ENCODE peak calls at places on chromosomes 3 and 15, in ten cellular contexts. One of them, this sample, is unnamed.

GRCh38 chr3:64295594-64295993 is 70.3 kb upstream of the PRICKLE2 start:
- DNase-seq in activated CD4-positive, alpha-beta T cell treated with anti-CD3 and anti-CD28 coated beads for 4 hours: no peak
- DNase-seq in substantia nigra: no peak
- DNase-seq in T-helper 2 cell: no peak
- DNase-seq in activated T-cell treated with anti-CD3 and anti-CD28 coated beads, Interleukin-2, amount 50 U/mL, for 72 hours: no peak
- DNase-seq in GDM1: no peak
- DNase-seq in progenitor cell of endocrine pancreas: no peak
- DNase-seq in right cardiac atrium: no peak
- DNase-seq in aorta: peak
- DNase-seq in NAMALWA: no peak
- DNase-seq in this sample: no peak

GRCh38 chr15:43487271-43487895 is 5.6 kb downstream of the TP53BP1 start:
- DNase-seq in activated CD4-positive, alpha-beta T cell treated with anti-CD3 and anti-CD28 coated beads for 4 hours: no peak
- DNase-seq in substantia nigra: no peak
- DNase-seq in T-helper 2 cell: no peak
- DNase-seq in activated T-cell treated with anti-CD3 and anti-CD28 coated beads, Interleukin-2, amount 50 U/mL, for 72 hours: no peak
- DNase-seq in GDM1: no peak
- DNase-seq in progenitor cell of endocrine pancreas: no peak
- DNase-seq in right cardiac atrium: no peak
- DNase-seq in aorta: no peak
- DNase-seq in NAMALWA: no peak
- DNase-seq in this sample: no peak

GRCh38 chr15:92118162-92118935 is 264.8 kb downstream of the SLCO3A1 start:
- DNase-seq in activated CD4-positive, alpha-beta T cell treated with anti-CD3 and anti-CD28 coated beads for 4 hours: no peak
- DNase-seq in substantia nigra: no peak
- DNase-seq in T-helper 2 cell: no peak
- DNase-seq in activated T-cell treated with anti-CD3 and anti-CD28 coated beads, Interleukin-2, amount 50 U/mL, for 72 hours: no peak
- DNase-seq in GDM1: no peak
- DNase-seq in progenitor cell of endocrine pancreas: no peak
- DNase-seq in right cardiac atrium: no peak
- DNase-seq in aorta: no peak
- DNase-seq in NAMALWA: no peak
- DNase-seq in this sample: no peak

GRCh38 chr3:129412542-129413198 is 15.8 kb downstream of the EFCAB12 start:
- DNase-seq in activated CD4-positive, alpha-beta T cell treated with anti-CD3 and anti-CD28 coated beads for 4 hours: no peak
- DNase-seq in substantia nigra: no peak
- DNase-seq in T-helper 2 cell: no peak
- DNase-seq in activated T-cell treated with anti-CD3 and anti-CD28 coated beads, Interleukin-2, amount 50 U/mL, for 72 hours: no peak
- DNase-seq in GDM1: no peak
- DNase-seq in progenitor cell of endocrine pancreas: no peak
- DNase-seq in right cardiac atrium: no peak
- DNase-seq in aorta: no peak
- DNase-seq in NAMALWA: no peak
- DNase-seq in this sample: no peak

GRCh38 chr3:143441772-143442171 is 322.2 kb downstream of the CHST2 start:
- DNase-seq in activated CD4-positive, alpha-beta T cell treated with anti-CD3 and anti-CD28 coated beads for 4 hours: no peak
- DNase-seq in substantia nigra: no peak
- DNase-seq in T-helper 2 cell: no peak
- DNase-seq in activated T-cell treated with anti-CD3 and anti-CD28 coated beads, Interleukin-2, amount 50 U/mL, for 72 hours: no peak
- DNase-seq in GDM1: no peak
- DNase-seq in progenitor cell of endocrine pancreas: no peak
- DNase-seq in right cardiac atrium: no peak
- DNase-seq in aorta: no peak
- DNase-seq in NAMALWA: no peak
- DNase-seq in this sample: no peak

GRCh38 chr3:10930641-10931040 is 61.9 kb upstream of the SLC6A1 start:
- DNase-seq in activated CD4-positive, alpha-beta T cell treated with anti-CD3 and anti-CD28 coated beads for 4 hours: no peak
- DNase-seq in substantia nigra: no peak
- DNase-seq in T-helper 2 cell: no peak
- DNase-seq in activated T-cell treated with anti-CD3 and anti-CD28 coated beads, Interleukin-2, amount 50 U/mL, for 72 hours: no peak
- DNase-seq in GDM1: no peak
- DNase-seq in progenitor cell of endocrine pancreas: no peak
- DNase-seq in right cardiac atrium: no peak
- DNase-seq in aorta: no peak
- DNase-seq in NAMALWA: no peak
- DNase-seq in this sample: no peak

GRCh38 chr3:157913751-157914150 is 192.5 kb downstream of the SHOX2 start:
- DNase-seq in activated CD4-positive, alpha-beta T cell treated with anti-CD3 and anti-CD28 coated beads for 4 hours: no peak
- DNase-seq in substantia nigra: no peak
- DNase-seq in T-helper 2 cell: no peak
- DNase-seq in activated T-cell treated with anti-CD3 and anti-CD28 coated beads, Interleukin-2, amount 50 U/mL, for 72 hours: no peak
- DNase-seq in GDM1: no peak
- DNase-seq in progenitor cell of endocrine pancreas: no peak
- DNase-seq in right cardiac atrium: no peak
- DNase-seq in aorta: no peak
- DNase-seq in NAMALWA: no peak
- DNase-seq in this sample: no peak

GRCh38 chr15:68252925-68253534 is 23.5 kb upstream of the CLN6 start:
- DNase-seq in activated CD4-positive, alpha-beta T cell treated with anti-CD3 and anti-CD28 coated beads for 4 hours: peak
- DNase-seq in substantia nigra: peak
- DNase-seq in T-helper 2 cell: no peak
- DNase-seq in activated T-cell treated with anti-CD3 and anti-CD28 coated beads, Interleukin-2, amount 50 U/mL, for 72 hours: peak
- DNase-seq in GDM1: peak
- DNase-seq in progenitor cell of endocrine pancreas: no peak
- DNase-seq in right cardiac atrium: no peak
- DNase-seq in aorta: no peak
- DNase-seq in NAMALWA: peak
- DNase-seq in this sample: no peak

GRCh38 chr3:180980612-180981011 is 8.9 kb downstream of the DNAJC19 start:
- DNase-seq in activated CD4-positive, alpha-beta T cell treated with anti-CD3 and anti-CD28 coated beads for 4 hours: no peak
- DNase-seq in substantia nigra: no peak
- DNase-seq in T-helper 2 cell: no peak
- DNase-seq in activated T-cell treated with anti-CD3 and anti-CD28 coated beads, Interleukin-2, amount 50 U/mL, for 72 hours: no peak
- DNase-seq in GDM1: no peak
- DNase-seq in progenitor cell of endocrine pancreas: no peak
- DNase-seq in right cardiac atrium: no peak
- DNase-seq in aorta: no peak
- DNase-seq in NAMALWA: no peak
- DNase-seq in this sample: no peak

GRCh38 chr3:37872413-37873160 is 10.9 kb downstream of the CTDSPL start:
- DNase-seq in activated CD4-positive, alpha-beta T cell treated with anti-CD3 and anti-CD28 coated beads for 4 hours: no peak
- DNase-seq in substantia nigra: no peak
- DNase-seq in T-helper 2 cell: no peak
- DNase-seq in activated T-cell treated with anti-CD3 and anti-CD28 coated beads, Interleukin-2, amount 50 U/mL, for 72 hours: no peak
- DNase-seq in GDM1: no peak
- DNase-seq in progenitor cell of endocrine pancreas: no peak
- DNase-seq in right cardiac atrium: no peak
- DNase-seq in aorta: no peak
- DNase-seq in NAMALWA: no peak
- DNase-seq in this sample: no peak

GRCh38 chr3:13563911-13564310 is 15.0 kb downstream of the FBLN2 start:
- DNase-seq in activated CD4-positive, alpha-beta T cell treated with anti-CD3 and anti-CD28 coated beads for 4 hours: no peak
- DNase-seq in substantia nigra: no peak
- DNase-seq in T-helper 2 cell: no peak
- DNase-seq in activated T-cell treated with anti-CD3 and anti-CD28 coated beads, Interleukin-2, amount 50 U/mL, for 72 hours: no peak
- DNase-seq in GDM1: no peak
- DNase-seq in progenitor cell of endocrine pancreas: no peak
- DNase-seq in right cardiac atrium: no peak
- DNase-seq in aorta: no peak
- DNase-seq in NAMALWA: no peak
- DNase-seq in this sample: no peak

GRCh38 chr15:63573533-63573932 is 23.7 kb upstream of the FBXL22 start:
- DNase-seq in activated CD4-positive, alpha-beta T cell treated with anti-CD3 and anti-CD28 coated beads for 4 hours: no peak
- DNase-seq in substantia nigra: no peak
- DNase-seq in T-helper 2 cell: no peak
- DNase-seq in activated T-cell treated with anti-CD3 and anti-CD28 coated beads, Interleukin-2, amount 50 U/mL, for 72 hours: no peak
- DNase-seq in GDM1: no peak
- DNase-seq in progenitor cell of endocrine pancreas: no peak
- DNase-seq in right cardiac atrium: no peak
- DNase-seq in aorta: no peak
- DNase-seq in NAMALWA: no peak
- DNase-seq in this sample: no peak

GRCh38 chr15:68414591-68414990 is 17.4 kb downstream of the ITGA11 start:
- DNase-seq in activated CD4-positive, alpha-beta T cell treated with anti-CD3 and anti-CD28 coated beads for 4 hours: no peak
- DNase-seq in substantia nigra: no peak
- DNase-seq in T-helper 2 cell: no peak
- DNase-seq in activated T-cell treated with anti-CD3 and anti-CD28 coated beads, Interleukin-2, amount 50 U/mL, for 72 hours: no peak
- DNase-seq in GDM1: no peak
- DNase-seq in progenitor cell of endocrine pancreas: no peak
- DNase-seq in right cardiac atrium: no peak
- DNase-seq in aorta: no peak
- DNase-seq in NAMALWA: no peak
- DNase-seq in this sample: no peak

GRCh38 chr3:44795197-44795596 is 33.6 kb downstream of the KIF15 start:
- DNase-seq in activated CD4-positive, alpha-beta T cell treated with anti-CD3 and anti-CD28 coated beads for 4 hours: no peak
- DNase-seq in substantia nigra: no peak
- DNase-seq in T-helper 2 cell: no peak
- DNase-seq in activated T-cell treated with anti-CD3 and anti-CD28 coated beads, Interleukin-2, amount 50 U/mL, for 72 hours: no peak
- DNase-seq in GDM1: no peak
- DNase-seq in progenitor cell of endocrine pancreas: no peak
- DNase-seq in right cardiac atrium: no peak
- DNase-seq in aorta: no peak
- DNase-seq in NAMALWA: no peak
- DNase-seq in this sample: no peak